ENCODE peak calls at places on chromosome 20, in ten cellular contexts. B is H9; D is CD4-positive, CD25-positive, alpha-beta regulatory T cell; X is GM23338; R is Panc1; S is Caco-2; Q is esophagus squamous epithelium; A is testis; J is IMR-90; Z is heart right ventricle. Y is an unnamed sample.

GRCh38 chr20:49584418-49585382 is 16.8 kb upstream of the PTGIS start:
- DNase-seq in A (no peak), S (peak; percentile 72), X (no peak), R (no peak), Q (no peak), D (no peak), Z (no peak), J (no peak), B (no peak), Y (peak; percentile 80)

GRCh38 chr20:41365785-41366545 is 653 bp downstream of the EMILIN3 start:
- DNase-seq in A (no peak), D (no peak), B (peak; percentile 46), J (no peak), S (no peak), R (no peak), Q (no peak), X (peak; percentile 61), Z (no peak), Y (no peak)

GRCh38 chr20:63628246-63628975 is 1.5 kb upstream of the GMEB2 start:
- DNase-seq in Z (peak; percentile 75), Q (no peak), X (peak; percentile 31), B (no peak), J (peak; percentile 62), S (peak; percentile 84), R (peak; percentile 58), A (peak; percentile 77), D (peak; percentile 75), Y (peak; percentile 74)

GRCh38 chr20:45098096-45098773 is 2.7 kb downstream of the KCNS1 start:
- DNase-seq in X (peak; percentile 91), S (no peak), A (peak; percentile 55), Q (no peak), D (peak; percentile 38), Z (no peak), J (no peak), B (peak; percentile 88), R (no peak), Y (peak; percentile 36)

GRCh38 chr20:62640870-62641748 is 1.2 kb upstream of the SLCO4A1 start:
- DNase-seq in D (no peak), R (no peak), B (no peak), A (no peak), J (no peak), Z (no peak), S (no peak), X (no peak), Q (no peak), Y (no peak)

GRCh38 chr20:59300341-59301081 is at the start of gene EDN3:
- DNase-seq in A (no peak), R (no peak), X (peak; percentile 75), J (no peak), Z (no peak), B (peak; percentile 52), D (no peak), S (no peak), Q (no peak), Y (peak; percentile 58)

GRCh38 chr20:51650685-51651134 is 108.2 kb upstream of the NFATC2 start:
- DNase-seq in Z (no peak), D (no peak), B (no peak), A (no peak), J (peak; percentile 78), X (no peak), Q (no peak), S (no peak), R (no peak), Y (no peak)

GRCh38 chr20:34797012-34797720 is 28.3 kb downstream of the NCOA6 start:
- DNase-seq in S (no peak), J (no peak), R (no peak), Q (no peak), D (no peak), A (no peak), X (no peak), B (no peak), Z (no peak), Y (no peak)

GRCh38 chr20:49739042-49739441 is 25.4 kb upstream of the B4GALT5 start:
- DNase-seq in A (no peak), B (no peak), J (no peak), Z (no peak), Q (no peak), D (no peak), X (no peak), S (no peak), R (no peak), Y (no peak)

GRCh38 chr20:45406260-45407066 is 1.6 kb upstream of the DBNDD2 start:
- DNase-seq in X (peak; percentile 85), R (no peak), J (no peak), Z (peak; percentile 83), D (peak; percentile 7), Q (no peak), B (peak; percentile 71), S (peak; percentile 80), A (peak; percentile 54), Y (peak; percentile 71)

GRCh38 chr20:36175016-36175415 is 20.5 kb downstream of the EPB41L1 start:
- DNase-seq in R (no peak), B (no peak), X (no peak), Z (no peak), D (no peak), S (no peak), A (no peak), J (peak; percentile 68), Q (no peak), Y (no peak)

GRCh38 chr20:46970937-46971630 is 76.4 kb downstream of the EYA2 start:
- DNase-seq in B (peak; percentile 87), A (peak; percentile 34), J (peak; percentile 97), Z (no peak), R (peak; percentile 32), X (peak; percentile 98), S (peak; percentile 82), Q (no peak), D (peak; percentile 57), Y (peak; percentile 27)

GRCh38 chr20:21134883-21135493 is 9.1 kb downstream of the KIZ start:
- DNase-seq in D (no peak), Z (no peak), J (no peak), X (no peak), S (no peak), R (no peak), A (no peak), Q (no peak), B (no peak), Y (no peak)
- H3K4me1 ChIP-seq in D (no peaks in the 10 kb centered on the region), Z (no peaks in the 10 kb centered on the region), J (no peaks in the 10 kb centered on the region), X (peaks cover 36% of the 10 kb centered on the region), S (peaks cover 10% of the 10 kb centered on the region), R (no peaks in the 10 kb centered on the region), A (no peaks in the 10 kb centered on the region), Q (no peaks in the 10 kb centered on the region), B (peaks cover 5% of the 10 kb centered on the region), Y (no peaks in the 10 kb centered on the region)

GRCh38 chr20:17663040-17663399 is 19.0 kb downstream of the RRBP1 start:
- DNase-seq in Z (no peak), D (no peak), S (no peak), A (no peak), Q (no peak), J (no peak), B (no peak), R (no peak), X (no peak), Y (no peak)
- H3K4me1 ChIP-seq in Z (peaks cover 8% of the 10 kb centered on the region), D (peaks cover 7% of the 10 kb centered on the region), S (peaks cover 9% of the 10 kb centered on the region), A (no peaks in the 10 kb centered on the region), Q (no peaks in the 10 kb centered on the region), J (peaks cover 30% of the 10 kb centered on the region), B (no peaks in the 10 kb centered on the region), R (no peaks in the 10 kb centered on the region), X (peaks cover 35% of the 10 kb centered on the region), Y (peaks cover 17% of the 10 kb centered on the region)

GRCh38 chr20:39016496-39016895 is 54.4 kb downstream of the DHX35 start:
- DNase-seq in S (no peak), J (no peak), Q (no peak), R (no peak), X (no peak), Z (no peak), B (no peak), D (no peak), A (no peak), Y (no peak)

GRCh38 chr20:39009348-39009747 is 47.2 kb downstream of the DHX35 start:
- DNase-seq in J (no peak), X (no peak), A (no peak), R (no peak), Q (no peak), B (no peak), S (no peak), Z (no peak), D (no peak), Y (no peak)

GRCh38 chr20:39010496-39010895 is 48.4 kb downstream of the DHX35 start:
- DNase-seq in A (no peak), Q (no peak), R (no peak), J (no peak), B (peak; percentile 44), S (no peak), D (no peak), Z (no peak), X (peak; percentile 49), Y (no peak)

GRCh38 chr20:39016076-39016475 is 53.9 kb downstream of the DHX35 start:
- DNase-seq in D (no peak), Q (no peak), A (no peak), S (no peak), R (no peak), X (no peak), J (no peak), Z (no peak), B (no peak), Y (no peak)

DNA sequence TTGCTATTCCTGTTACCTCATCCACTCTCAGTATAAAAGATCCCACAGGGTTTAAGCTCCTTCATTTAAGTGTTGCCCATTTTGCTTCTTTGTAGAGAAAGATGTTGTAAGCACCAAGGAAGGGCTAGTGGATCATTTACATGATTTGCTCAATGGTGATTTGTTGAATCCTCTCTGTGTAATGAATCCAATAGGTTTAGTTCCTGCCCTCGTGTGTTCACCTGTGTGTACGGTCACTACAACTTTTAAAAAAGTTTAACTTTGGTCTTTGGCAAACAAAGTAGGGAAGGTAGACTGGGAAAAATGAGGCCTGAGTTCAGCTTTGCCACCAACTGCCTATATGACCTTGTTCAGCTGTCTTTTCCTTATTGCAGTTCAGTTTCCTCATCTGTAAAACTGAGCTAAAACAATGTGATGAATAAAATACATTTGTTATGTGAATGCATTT is 51.5 kb downstream of the DHX35 start:
- DNase-seq in A (no peak), B (no peak), J (no peak), D (no peak), X (no peak), R (no peak), Q (no peak), S (no peak), Z (no peak), Y (no peak)
- H3K4me1 ChIP-seq in A (no peaks in the 10 kb centered on the region), B (peaks cover 4% of the 10 kb centered on the region), J (no peaks in the 10 kb centered on the region), D (peaks cover 4% of the 10 kb centered on the region), X (peaks cover 13% of the 10 kb centered on the region), R (no peaks in the 10 kb centered on the region), Q (peaks cover 6% of the 10 kb centered on the region), S (no peaks in the 10 kb centered on the region), Z (no peaks in the 10 kb centered on the region), Y (no peaks in the 10 kb centered on the region)

DNA sequence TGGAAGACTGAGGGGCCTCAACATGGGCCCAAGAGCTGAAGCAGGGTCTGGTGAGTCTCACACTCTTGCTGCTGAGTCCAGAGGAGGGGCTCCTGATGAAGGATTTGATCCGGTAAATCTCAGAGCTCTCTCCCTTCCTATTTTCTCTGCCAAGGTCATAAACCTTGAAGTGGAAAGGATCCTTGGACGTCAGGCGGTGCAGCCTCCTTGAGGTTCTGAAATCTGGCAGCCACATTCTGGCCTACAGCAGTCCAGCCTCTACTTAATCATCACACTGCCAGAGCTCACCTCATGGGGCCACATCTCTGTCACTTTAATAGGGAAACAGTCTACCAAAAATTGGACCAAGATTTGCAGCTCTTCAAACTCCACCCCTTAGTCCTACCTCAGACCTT is 24.0 kb downstream of the ACSS1 start:
- DNase-seq in B (no peak), Z (no peak), A (no peak), D (no peak), X (no peak), S (no peak), J (no peak), Q (no peak), R (no peak), Y (no peak)
- H3K4me1 ChIP-seq in B (no peaks in the 10 kb centered on the region), Z (peaks cover 52% of the 10 kb centered on the region), A (peaks cover 82% of the 10 kb centered on the region), D (peaks cover 40% of the 10 kb centered on the region), X (no peaks in the 10 kb centered on the region), S (peaks cover 24% of the 10 kb centered on the region), J (peaks cover under 1% of the 10 kb centered on the region), Q (peaks cover 31% of the 10 kb centered on the region), R (peaks cover 16% of the 10 kb centered on the region), Y (peaks cover 18% of the 10 kb centered on the region)

Y was measured in small intestine.